ENCODE peak calls at places on chromosomes 2 and 18, in nine cellular contexts. H is non-pigmented ciliary epithelial cell; A is BE2C; L is neural progenitor cell; Y is skeletal muscle cell; O is Calu3; F is kidney; R is NCI-H226; P is activated CD4-positive, alpha-beta T cell treated with anti-CD3 and anti-CD28 coated beads, Interleukin-2, amount 50 U/mL, for 24 hours. M is an unnamed sample.

GRCh38 chr2:132372276-132372675 is 44.3 kb upstream of the GPR39 start:
- DNase-seq in H (no peak), A (no peak), L (no peak), Y (no peak), O (no peak), F (no peak), R (no peak), P (no peak), M (no peak)

GRCh38 chr18:23745366-23745765 is 56.1 kb downstream of the LAMA3 start:
- DNase-seq in H (no peak), A (no peak), L (no peak), Y (no peak), O (no peak), F (no peak), R (no peak), P (no peak), M (no peak)

GRCh38 chr2:26701596-26701995 is 9.1 kb downstream of the KCNK3 start:
- DNase-seq in H (no peak), A (no peak), L (no peak), Y (no peak), O (no peak), F (no peak), R (no peak), P (no peak), M (no peak)

GRCh38 chr2:144890828-144891227 is 370.9 kb upstream of the ZEB2 start:
- DNase-seq in H (peak), A (no peak), L (no peak), Y (no peak), O (no peak), F (no peak), R (peak), P (no peak), M (no peak)

GRCh38 chr2:14544247-14544646 is 88.3 kb upstream of the LRATD1 start:
- DNase-seq in H (no peak), A (no peak), L (no peak), Y (no peak), O (no peak), F (no peak), R (no peak), P (no peak), M (no peak)

GRCh38 chr2:172404824-172405223 is 22.6 kb upstream of the ITGA6 start:
- DNase-seq in H (peak), A (no peak), L (no peak), Y (peak), O (no peak), F (no peak), R (peak), P (no peak), M (no peak)

GRCh38 chr2:134668821-134669220 is 50.0 kb downstream of the TMEM163 start:
- DNase-seq in H (no peak), A (no peak), L (no peak), Y (no peak), O (no peak), F (no peak), R (no peak), P (peak), M (no peak)

GRCh38 chr2:43358688-43359201 is 132.3 kb upstream of the ZFP36L2 start:
- DNase-seq in H (no peak), A (no peak), L (no peak), Y (no peak), O (no peak), F (no peak), R (no peak), P (no peak), M (no peak)

GRCh38 chr2:157261199-157261782 is 3.8 kb downstream of the GALNT5 start:
- DNase-seq in H (no peak), A (no peak), L (no peak), Y (peak), O (peak), F (no peak), R (peak), P (peak), M (peak)

GRCh38 chr2:138087761-138088602 is 123.7 kb downstream of the HNMT start:
- DNase-seq in H (no peak), A (no peak), L (no peak), Y (no peak), O (no peak), F (peak), R (no peak), P (no peak), M (peak)

GRCh38 chr2:222351035-222351434 is 52.2 kb upstream of the PAX3 start:
- DNase-seq in H (no peak), A (no peak), L (no peak), Y (no peak), O (no peak), F (no peak), R (no peak), P (no peak), M (no peak)

GRCh38 chr2:65574911-65575444 is 142.6 kb upstream of the SPRED2 start:
- DNase-seq in H (no peak), A (no peak), L (no peak), Y (peak), O (no peak), F (no peak), R (no peak), P (no peak), M (no peak)

GRCh38 chr2:181662287-181662686 is 5.4 kb upstream of the CERKL start:
- DNase-seq in H (no peak), A (no peak), L (no peak), Y (no peak), O (no peak), F (no peak), R (no peak), P (no peak), M (no peak)

GRCh38 chr18:75538727-75539126 is 111.2 kb upstream of the SMIM21 start:
- DNase-seq in H (no peak), A (no peak), L (no peak), Y (peak), O (no peak), F (no peak), R (no peak), P (no peak), M (no peak)

GRCh38 chr2:232524771-232525170 is 1.2 kb upstream of the CHRND start:
- DNase-seq in H (no peak), A (no peak), L (no peak), Y (no peak), O (no peak), F (no peak), R (no peak), P (no peak), M (no peak)

GRCh38 chr18:62324917-62325805 is at the start of gene TNFRSF11A:
- DNase-seq in H (no peak), A (no peak), L (peak), Y (no peak), O (peak), F (peak), R (no peak), P (peak), M (peak)

GRCh38 chr2:37855283-37856041 is 69.6 kb upstream of the RMDN2 start:
- DNase-seq in H (no peak), A (peak), L (no peak), Y (no peak), O (no peak), F (peak), R (peak), P (no peak), M (no peak)

GRCh38 chr18:80229342-80229741 is 18.0 kb downstream of the PARD6G start:
- DNase-seq in H (no peak), A (no peak), L (no peak), Y (no peak), O (no peak), F (no peak), R (no peak), P (no peak), M (peak)

GRCh38 chr18:75836516-75836915 is 409.0 kb upstream of the SMIM21 start:
- DNase-seq in H (no peak), A (no peak), L (no peak), Y (no peak), O (no peak), F (no peak), R (no peak), P (no peak), M (no peak)

GRCh38 chr2:36294290-36294689 is 61.3 kb upstream of the CRIM1 start:
- DNase-seq in H (no peak), A (no peak), L (no peak), Y (no peak), O (no peak), F (no peak), R (no peak), P (no peak), M (no peak)

GRCh38 chr2:241123816-241124536 is 21.9 kb upstream of the MTERF4 start:
- DNase-seq in H (no peak), A (no peak), L (no peak), Y (no peak), O (no peak), F (peak), R (no peak), P (no peak), M (no peak)

GRCh38 chr18:24930974-24931373 is 421.0 kb downstream of the ZNF521 start:
- DNase-seq in H (no peak), A (no peak), L (peak), Y (no peak), O (no peak), F (no peak), R (no peak), P (no peak), M (no peak)

GRCh38 chr2:56460508-56460907 is 276.7 kb downstream of the CCDC85A start:
- DNase-seq in H (no peak), A (no peak), L (no peak), Y (no peak), O (no peak), F (no peak), R (no peak), P (no peak), M (no peak)

GRCh38 chr2:10019174-10019971 is 24.0 kb upstream of the KLF11 start:
- DNase-seq in H (no peak), A (no peak), L (no peak), Y (no peak), O (no peak), F (peak), R (no peak), P (no peak), M (no peak)

GRCh38 chr2:118310016-118310877 is 222.0 kb downstream of the INSIG2 start:
- DNase-seq in H (no peak), A (no peak), L (peak), Y (no peak), O (peak), F (peak), R (no peak), P (peak), M (peak)

GRCh38 chr2:71082402-71083252 is 14.2 kb downstream of the NAGK start:
- DNase-seq in H (no peak), A (no peak), L (no peak), Y (no peak), O (no peak), F (no peak), R (no peak), P (peak), M (no peak)

GRCh38 chr2:20034821-20035220 is 16.6 kb downstream of the LAPTM4A start:
- DNase-seq in H (no peak), A (no peak), L (no peak), Y (no peak), O (no peak), F (no peak), R (no peak), P (no peak), M (no peak)

GRCh38 chr2:241859017-241859435 is 332 bp upstream of the PDCD1 start:
- DNase-seq in H (no peak), A (peak), L (no peak), Y (no peak), O (no peak), F (peak), R (no peak), P (no peak), M (no peak)

GRCh38 chr18:79070486-79070885 is 1.3 kb downstream of the ATP9B start:
- DNase-seq in H (no peak), A (no peak), L (no peak), Y (no peak), O (no peak), F (no peak), R (no peak), P (no peak), M (no peak)

GRCh38 chr2:64283641-64284371 is 139.6 kb upstream of the PELI1 start:
- DNase-seq in H (no peak), A (no peak), L (no peak), Y (no peak), O (no peak), F (no peak), R (no peak), P (no peak), M (no peak)

GRCh38 chr2:147149589-147150245 is 695.1 kb upstream of the ACVR2A start:
- DNase-seq in H (no peak), A (no peak), L (no peak), Y (no peak), O (no peak), F (peak), R (peak), P (no peak), M (no peak)

GRCh38 chr2:225182126-225182525 is 139.9 kb upstream of the DOCK10 start:
- DNase-seq in H (no peak), A (no peak), L (peak), Y (no peak), O (no peak), F (no peak), R (no peak), P (no peak), M (no peak)

GRCh38 chr18:76837071-76837470 is 14.7 kb downstream of the ZNF236 start:
- DNase-seq in H (no peak), A (no peak), L (no peak), Y (no peak), O (no peak), F (no peak), R (no peak), P (no peak), M (no peak)

GRCh38 chr18:73365018-73365417 is 497.2 kb upstream of the NETO1 start:
- DNase-seq in H (peak), A (no peak), L (no peak), Y (peak), O (no peak), F (no peak), R (peak), P (no peak), M (no peak)

GRCh38 chr2:39516347-39517101 is 79.4 kb upstream of the MAP4K3 start:
- DNase-seq in H (no peak), A (no peak), L (peak), Y (peak), O (no peak), F (no peak), R (no peak), P (no peak), M (no peak)

GRCh38 chr18:6057604-6058003 is 162.3 kb upstream of the TMEM200C start:
- DNase-seq in H (no peak), A (no peak), L (no peak), Y (peak), O (no peak), F (no peak), R (peak), P (no peak), M (no peak)

GRCh38 chr18:904135-905090 is at the start of gene ADCYAP1:
- DNase-seq in H (no peak), A (peak), L (peak), Y (no peak), O (no peak), F (no peak), R (no peak), P (no peak), M (peak)

GRCh38 chr2:103959174-103960125 is 894.5 kb upstream of the POU3F3 start:
- DNase-seq in H (no peak), A (peak), L (peak), Y (no peak), O (peak), F (peak), R (peak), P (no peak), M (peak)

GRCh38 chr2:167215595-167215994 is 327.3 kb downstream of the XIRP2 start:
- DNase-seq in H (no peak), A (no peak), L (no peak), Y (no peak), O (no peak), F (peak), R (peak), P (no peak), M (no peak)

M was measured in islet precursor cell.